ENCODE peak calls at places on chromosome 5, in seven cellular contexts. K is lower lobe of right lung, A is RWPE1, N is esophagus squamous epithelium, T is AG08396, H is hypothalamus, L is amygdala. U is an unnamed sample.

GRCh38 chr5:32390819-32391591 is 53.5 kb downstream of the ZFR start:
- DNase-seq in T (peak), L (no peak), K (no peak), H (no peak), A (peak), N (no peak), U (no peak)

GRCh38 chr5:71778678-71779276 is 59.7 kb downstream of the CARTPT start:
- DNase-seq in K (no peak), L (no peak), T (no peak), N (no peak), H (peak), A (peak), U (no peak)

GRCh38 chr5:133123297-133123696 is 71.5 kb downstream of the HSPA4 start:
- DNase-seq in L (no peak), A (no peak), T (no peak), N (no peak), K (no peak), H (no peak), U (peak)

GRCh38 chr5:66958984-66959641 is 237.5 kb downstream of the CD180 start:
- DNase-seq in A (peak), L (peak), H (peak), N (peak), K (peak), T (peak), U (no peak)

GRCh38 chr5:107149243-107149642 is 521.5 kb downstream of the EFNA5 start:
- DNase-seq in T (no peak), K (no peak), N (no peak), L (no peak), A (no peak), H (no peak), U (no peak)

GRCh38 chr5:158406884-158407790 is 548.2 kb upstream of the CLINT1 start:
- DNase-seq in H (no peak), N (no peak), K (no peak), A (peak), L (no peak), T (no peak), U (no peak)

GRCh38 chr5:96582343-96582742 is 79.8 kb upstream of the CAST start:
- DNase-seq in H (no peak), K (no peak), A (no peak), L (peak), N (no peak), T (peak), U (no peak)

GRCh38 chr5:169183581-169183980 is 117.4 kb downstream of the SLIT3 start:
- DNase-seq in T (no peak), H (no peak), L (no peak), A (no peak), N (no peak), K (no peak), U (no peak)

GRCh38 chr5:142325677-142326479 is 1.1 kb upstream of the SPRY4 start:
- DNase-seq in H (no peak), K (peak), A (peak), L (peak), T (peak), N (no peak), U (peak)

GRCh38 chr5:39092581-39093350 is 18.6 kb upstream of the RICTOR start:
- DNase-seq in H (no peak), L (no peak), A (peak), T (no peak), K (no peak), N (no peak), U (no peak)

GRCh38 chr5:175247146-175247545 is 196.8 kb downstream of the DRD1 start:
- DNase-seq in L (no peak), K (no peak), H (no peak), N (no peak), T (no peak), A (no peak), U (no peak)

GRCh38 chr5:4196744-4197646 is 601.4 kb downstream of the IRX1 start:
- DNase-seq in H (no peak), L (no peak), A (no peak), T (no peak), N (no peak), K (no peak), U (no peak)

U was measured in RWPE2.